ENCODE peak calls at places on chromosomes 2 and 18, in four cellular contexts. R, L, P and J are unnamed samples.
A peak's percentile ranks its signal among the peaks of the same experiment; 100 is the strongest.

GRCh38 chr2:69773201-69773600 is 31.3 kb downstream of the ANXA4 start:
- DNase-seq in R (no peak), L (no peak), P (no peak), J (no peak)

GRCh38 chr18:7921938-7922587 is 354.9 kb downstream of the PTPRM start:
- DNase-seq in R (no peak), L (no peak), P (no peak), J (no peak)

GRCh38 chr18:55245200-55245599 is 285.9 kb upstream of the CCDC68 start:
- DNase-seq in R (no peak), L (no peak), P (no peak), J (no peak)

GRCh38 chr18:22977847-22978701 is 44.9 kb downstream of the RBBP8 start:
- DNase-seq in R (no peak), L (no peak), P (no peak), J (no peak)

GRCh38 chr2:166240387-166241313 is 112.8 kb upstream of the SCN1A start:
- DNase-seq in R (no peak), L (no peak), P (no peak), J (no peak)

GRCh38 chr18:31684279-31685096 is at the start of gene B4GALT6:
- DNase-seq in R (peak; percentile 18), L (peak; percentile 48), P (no peak), J (no peak)

GRCh38 chr18:53909668-53910067 is 314.8 kb downstream of the MBD2 start:
- DNase-seq in R (no peak), L (no peak), P (no peak), J (no peak)

GRCh38 chr2:20433946-20434553 is 12.8 kb upstream of the RHOB start:
- DNase-seq in R (no peak), L (no peak), P (peak; percentile 11), J (no peak)

GRCh38 chr2:209741953-209742352 is 29.7 kb upstream of the UNC80 start:
- DNase-seq in R (no peak), L (no peak), P (no peak), J (no peak)
- TF ChIP-seq CTCF in R (no peak), L (no peak), P (no peak), J (no peak)

DNA sequence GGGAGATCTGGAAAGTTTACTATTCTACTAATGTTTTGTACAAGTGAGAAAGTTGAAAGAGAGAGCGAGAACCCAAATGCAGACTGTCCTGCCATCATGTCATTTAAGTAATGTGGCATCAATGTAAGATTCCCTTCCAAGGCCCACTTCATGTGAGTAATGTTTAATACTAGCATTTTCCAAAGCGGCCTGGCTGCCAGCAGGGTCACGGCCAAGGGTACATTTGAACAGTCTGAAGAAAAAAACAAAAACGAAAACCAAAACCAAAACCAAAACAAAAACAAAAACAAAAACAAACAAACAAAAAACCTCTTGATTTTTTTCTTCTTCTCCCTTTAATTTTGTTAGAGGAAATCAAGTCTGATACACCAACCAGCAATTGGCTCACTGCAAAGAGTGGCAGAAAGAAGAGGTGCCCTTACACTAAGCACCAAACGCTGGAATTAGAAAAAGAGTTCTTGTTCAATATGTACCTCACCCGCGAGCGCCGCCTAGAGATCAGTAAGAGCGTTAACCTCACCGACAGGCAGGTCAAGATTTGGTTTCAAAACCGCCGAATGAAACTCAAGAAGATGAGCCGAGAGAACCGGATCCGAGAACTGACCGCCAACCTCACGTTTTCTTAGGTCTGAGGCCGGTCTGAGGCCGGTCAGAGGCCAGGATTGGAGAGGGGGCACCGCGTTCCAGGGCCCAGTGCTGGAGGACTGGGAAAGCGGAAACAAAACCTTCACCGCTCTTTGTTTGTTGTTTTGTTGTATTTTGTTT is 2.2 kb downstream of the HOXD10 start:
- DNase-seq in R (no peak), L (no peak), P (no peak), J (no peak)
- TF ChIP-seq CTCF in R (no peak), L (peak; percentile 2), P (no peak), J (peak; percentile 61)

GRCh38 chr2:57376985-57377384 is 669.6 kb upstream of the VRK2 start:
- DNase-seq in R (no peak), L (no peak), P (no peak), J (no peak)
- TF ChIP-seq CTCF in R (no peak), L (no peak), P (no peak), J (peak; percentile 38)

GRCh38 chr2:150545931-150546330 is 58.5 kb upstream of the RND3 start:
- DNase-seq in R (no peak), L (no peak), P (no peak), J (no peak)
- TF ChIP-seq CTCF in R (no peak), L (no peak), P (no peak), J (no peak)